ENCODE peak calls at places on chromosomes 7 and 10, in eight cellular contexts. U is IMR-90, W is A549, S is GM12878, Y is WTC11, C is SK-N-SH, A is K562, I is H1. D is an unnamed sample.

GRCh38 chr7:85947767-85948166 is 695.9 kb upstream of the GRM3 start:
- DNase-seq in I (no peak), S (no peak), Y (no peak), A (no peak), W (no peak), U (no peak), C (no peak), D (no peak)

GRCh38 chr7:111092406-111093160 is 1.7 kb downstream of the LRRN3 start:
- DNase-seq in W (no peak), U (no peak), I (no peak), C (no peak), A (no peak), S (no peak), Y (no peak), D (no peak)

GRCh38 chr10:29687411-29688160 is 52.8 kb upstream of the SVIL start:
- DNase-seq in U (peak; percentile 25), A (no peak), S (no peak), I (no peak), C (no peak), W (no peak), Y (no peak), D (no peak)

GRCh38 chr7:121395494-121395960 is 581 bp downstream of the FAM3C start:
- DNase-seq in Y (peak; percentile 48), U (peak; percentile 13), S (no peak), W (peak; percentile 9), I (no peak), A (no peak), C (peak; percentile 26), D (peak; percentile 7)

GRCh38 chr7:44276571-44277101 is 48.8 kb downstream of the CAMK2B start:
- DNase-seq in W (no peak), Y (no peak), U (no peak), A (no peak), C (no peak), S (no peak), I (no peak), D (no peak)

GRCh38 chr10:130963786-130964522 is 347.6 kb downstream of the TCERG1L start:
- DNase-seq in S (no peak), I (no peak), U (no peak), C (no peak), A (no peak), Y (no peak), W (no peak), D (no peak)

GRCh38 chr7:101470668-101471067 is 108.0 kb downstream of the COL26A1 start:
- DNase-seq in I (no peak), A (no peak), C (no peak), U (no peak), S (no peak), W (no peak), Y (no peak), D (no peak)

GRCh38 chr10:43574035-43574892 is at the start of gene ZNF239:
- DNase-seq in I (peak; percentile 34), C (peak; percentile 91), S (no peak), W (peak; percentile 81), A (peak; percentile 95), Y (peak; percentile 85), U (peak; percentile 84), D (no peak)

GRCh38 chr7:69732203-69732602 is 133.9 kb downstream of the AUTS2 start:
- DNase-seq in C (no peak), A (no peak), Y (peak; percentile 17), W (peak; percentile 63), S (no peak), I (no peak), U (no peak), D (peak; percentile 1)

DNA sequence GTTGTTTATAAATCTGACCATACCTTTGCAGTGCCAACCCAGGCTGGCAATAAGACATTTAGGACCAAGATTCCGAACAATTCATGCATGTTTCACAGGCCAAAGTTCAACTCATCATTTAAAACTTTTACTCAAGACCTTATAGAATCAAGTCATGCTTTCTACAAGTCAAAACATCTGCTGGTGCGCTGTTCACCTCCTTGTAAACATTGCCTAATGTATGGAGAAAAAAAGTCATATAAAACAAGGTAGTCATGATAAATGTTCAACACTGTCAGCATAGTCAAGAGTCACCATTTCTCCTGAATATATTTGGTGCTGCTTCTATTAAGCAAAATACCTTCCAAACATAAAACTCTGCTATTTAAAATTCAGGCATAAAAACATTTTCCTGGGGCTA is 42.1 kb upstream of the AHR start:
- DNase-seq in A (no peak), S (no peak), I (no peak), W (no peak), Y (no peak), C (no peak), U (no peak), D (no peak)
- TF ChIP-seq USF2 in A (no peak), S (no peak), I (no peak), W (no peak), Y (no peak), C (no peak), U (no peak), D (no peak)

DNA sequence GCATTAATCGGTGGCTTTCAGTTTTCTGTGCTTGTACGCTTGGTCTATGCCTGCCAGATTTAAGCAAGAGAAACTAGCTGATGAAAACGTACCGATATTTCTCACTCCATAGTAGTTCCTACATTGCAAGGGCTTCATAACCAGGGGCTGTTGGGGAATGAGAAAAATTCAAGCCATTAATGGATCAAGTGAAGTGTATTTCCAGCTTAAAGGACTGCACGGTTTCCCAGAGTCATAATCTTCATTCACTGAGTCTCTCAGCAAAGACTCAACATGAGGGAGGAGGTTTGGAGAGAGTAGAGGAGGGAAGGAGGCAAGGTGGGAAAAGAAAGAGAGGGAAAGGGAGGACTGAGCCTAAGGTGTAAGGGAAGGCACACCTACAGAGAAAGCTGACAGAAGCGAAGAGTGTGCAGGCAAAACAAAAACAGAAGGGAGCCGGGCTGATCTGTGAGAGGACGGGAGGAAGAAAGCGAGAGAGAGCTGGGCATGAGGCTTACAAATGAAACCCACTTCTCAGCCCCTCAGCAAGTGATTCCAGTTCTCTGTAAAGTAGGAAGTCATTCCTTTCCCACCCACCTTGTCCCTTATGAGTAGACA is 622 bp downstream of the GIMAP2 start:
- DNase-seq in W (no peak), I (no peak), A (no peak), U (no peak), Y (no peak), C (no peak), S (no peak), D (no peak)
- TF ChIP-seq USF2 in W (no peak), I (no peak), A (no peak), U (no peak), Y (no peak), C (no peak), S (no peak), D (no peak)

GRCh38 chr10:89478085-89478738 is 57.2 kb downstream of the SLC16A12 start:
- DNase-seq in S (no peak), A (no peak), U (no peak), W (peak; percentile 18), I (no peak), C (no peak), Y (peak; percentile 21), D (no peak)

GRCh38 chr10:89480047-89480446 is 55.3 kb downstream of the SLC16A12 start:
- DNase-seq in A (no peak), W (no peak), S (no peak), U (peak; percentile 9), Y (no peak), C (no peak), I (no peak), D (no peak)

GRCh38 chr10:89476676-89477075 is 58.7 kb downstream of the SLC16A12 start:
- DNase-seq in Y (no peak), A (no peak), I (no peak), C (no peak), W (peak; percentile 14), S (no peak), U (peak; percentile 12), D (peak; percentile 39)

GRCh38 chr10:89479255-89479654 is 56.1 kb downstream of the SLC16A12 start:
- DNase-seq in U (peak; percentile 20), Y (no peak), I (no peak), C (no peak), A (no peak), W (no peak), S (no peak), D (no peak)

GRCh38 chr10:89478739-89479116 is 56.7 kb downstream of the SLC16A12 start:
- DNase-seq in A (no peak), C (no peak), W (no peak), U (peak; percentile 75), I (no peak), S (no peak), Y (no peak), D (no peak)
- TF ChIP-seq USF2 in A (no peak), C (no peak), W (no peak), U (no peak), I (no peak), S (no peak), Y (no peak), D (no peak)

GRCh38 chr10:67257427-67258144 is 331.8 kb downstream of the LRRTM3 start:
- DNase-seq in S (no peak), A (no peak), Y (no peak), U (no peak), I (no peak), W (no peak), C (no peak), D (no peak)

GRCh38 chr10:67259319-67259929 is 333.6 kb downstream of the LRRTM3 start:
- DNase-seq in Y (no peak), C (no peak), A (no peak), S (no peak), U (no peak), W (no peak), I (no peak), D (no peak)

GRCh38 chr10:67261300-67261797 is 335.5 kb downstream of the LRRTM3 start:
- DNase-seq in W (no peak), S (no peak), U (no peak), C (no peak), A (no peak), I (no peak), Y (no peak), D (no peak)

GRCh38 chr10:67262675-67263074 is 336.8 kb downstream of the LRRTM3 start:
- DNase-seq in Y (no peak), U (no peak), A (no peak), I (no peak), S (no peak), C (no peak), W (no peak), D (no peak)

DNA sequence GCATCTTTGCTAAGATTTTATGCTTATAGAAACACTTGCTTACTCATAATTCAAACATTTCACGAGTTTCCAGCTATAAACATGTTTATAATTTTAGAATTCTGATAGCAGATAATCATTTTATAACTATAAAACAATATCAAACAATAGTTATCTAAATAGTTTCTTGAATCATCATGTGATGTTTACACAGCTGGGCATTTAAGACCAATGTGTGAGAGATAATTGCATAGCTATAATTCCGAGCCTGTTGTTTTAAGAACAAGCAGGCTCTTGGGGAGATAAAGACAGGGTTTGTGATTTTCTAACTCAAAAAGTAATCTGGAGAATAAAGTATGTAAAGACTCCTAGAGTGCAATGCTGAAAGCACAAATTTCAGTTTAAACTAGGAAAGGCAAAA is 331.1 kb downstream of the LRRTM3 start:
- DNase-seq in I (no peak), A (no peak), W (no peak), S (no peak), C (no peak), Y (no peak), U (no peak), D (no peak)
- TF ChIP-seq USF2 in I (no peak), A (no peak), W (no peak), S (no peak), C (no peak), Y (no peak), U (no peak), D (no peak)

GRCh38 chr10:132006966-132007365 is 25.2 kb upstream of the BNIP3 start:
- DNase-seq in S (no peak), I (peak; percentile 34), U (no peak), Y (peak; percentile 41), C (no peak), W (no peak), A (no peak), D (no peak)
- TF ChIP-seq USF2 in S (no peak), I (no peak), U (no peak), Y (no peak), C (no peak), W (no peak), A (no peak), D (no peak)

GRCh38 chr10:96721207-96721572 is 876 bp upstream of the PIK3AP1 start:
- DNase-seq in A (no peak), U (no peak), Y (no peak), W (no peak), I (no peak), S (no peak), C (peak; percentile 33), D (no peak)
- TF ChIP-seq USF2 in A (no peak), U (no peak), Y (no peak), W (no peak), I (no peak), S (no peak), C (no peak), D (no peak)

D was measured in HepG2.